ENCODE peak calls at places on chromosome 4, in four cellular contexts. G, Y, V and I are unnamed samples.

GRCh38 chr4:52862605-52863236 is 604 bp downstream of the RASL11B start:
- DNase-seq in G (no peak), Y (no peak), V (no peak), I (no peak)

GRCh38 chr4:122865421-122865820 is 38.8 kb downstream of the FGF2 start:
- DNase-seq in V (no peak), G (no peak), Y (no peak), I (no peak)

GRCh38 chr4:83618991-83619390 is 83.1 kb downstream of the GPAT3 start:
- DNase-seq in V (no peak), G (peak), Y (no peak), I (no peak)

GRCh38 chr4:26992657-26993361 is 132.2 kb downstream of the STIM2 start:
- DNase-seq in Y (no peak), G (no peak), V (no peak), I (no peak)

GRCh38 chr4:170089743-170090666 is at the start of gene AADAT:
- DNase-seq in Y (peak), V (no peak), G (no peak), I (no peak)

GRCh38 chr4:110472583-110473329 is 3.2 kb upstream of the ENPEP start:
- DNase-seq in V (no peak), Y (no peak), G (no peak), I (no peak)

GRCh38 chr4:142497606-142498005 is 348.5 kb downstream of the INPP4B start:
- DNase-seq in G (no peak), Y (no peak), V (no peak), I (no peak)

GRCh38 chr4:102431608-102431961 is 69.6 kb upstream of the NFKB1 start:
- DNase-seq in V (no peak), Y (no peak), G (no peak), I (no peak)

GRCh38 chr4:106868381-106869035 is 167.6 kb downstream of the DKK2 start:
- DNase-seq in V (no peak), G (no peak), Y (no peak), I (no peak)

GRCh38 chr4:70734168-70734954 is 12.6 kb downstream of the RUFY3 start:
- DNase-seq in G (no peak), V (no peak), Y (no peak), I (no peak)

GRCh38 chr4:113383111-113383785 is 333.8 kb downstream of the ANK2 start:
- DNase-seq in Y (no peak), G (no peak), V (no peak), I (no peak)

GRCh38 chr4:1209821-1210220 is 37.4 kb upstream of the SPON2 start:
- DNase-seq in Y (no peak), G (no peak), V (no peak), I (peak)

GRCh38 chr4:9979101-9979815 is 42.0 kb downstream of the SLC2A9 start:
- DNase-seq in Y (no peak), V (no peak), G (no peak), I (peak)

GRCh38 chr4:163679189-163679588 is 184.7 kb downstream of the TMA16 start:
- DNase-seq in Y (peak), G (no peak), V (no peak), I (no peak)

GRCh38 chr4:37685726-37686372 is 327 bp downstream of the RELL1 start:
- DNase-seq in G (no peak), V (peak), Y (peak), I (peak)

GRCh38 chr4:17544205-17544604 is 29.2 kb downstream of the CLRN2 start:
- DNase-seq in Y (no peak), V (no peak), G (no peak), I (no peak)

GRCh38 chr4:721261-722171 is 15.9 kb downstream of the PCGF3 start:
- DNase-seq in V (no peak), G (peak), Y (no peak), I (no peak)

GRCh38 chr4:81786063-81786763 is 314.5 kb upstream of the RASGEF1B start:
- DNase-seq in V (no peak), G (no peak), Y (no peak), I (no peak)

GRCh38 chr4:139175647-139176298 is 1.2 kb downstream of the ELF2 start:
- DNase-seq in G (no peak), V (no peak), Y (peak), I (no peak)

GRCh38 chr4:65645185-65645584 is 25.1 kb downstream of the EPHA5 start:
- DNase-seq in V (no peak), Y (no peak), G (no peak), I (no peak)

GRCh38 chr4:4554234-4554633 is 12.4 kb upstream of the STX18 start:
- DNase-seq in V (no peak), G (no peak), Y (no peak), I (no peak)

GRCh38 chr4:157014621-157015591 is 43.3 kb upstream of the PDGFC start:
- DNase-seq in Y (no peak), V (no peak), G (no peak), I (no peak)

GRCh38 chr4:108168213-108168671 is 490 bp downstream of the LEF1 start:
- DNase-seq in V (no peak), G (no peak), Y (no peak), I (no peak)

GRCh38 chr4:986949-987688 is at the start of gene IDUA:
- DNase-seq in G (no peak), Y (peak), V (peak), I (peak)

GRCh38 chr4:140755811-140756291 is 334 bp downstream of the TBC1D9 start:
- DNase-seq in Y (peak), V (no peak), G (no peak), I (no peak)

GRCh38 chr4:120723105-120723504 is 199.4 kb downstream of the PRDM5 start:
- DNase-seq in Y (no peak), V (no peak), G (no peak), I (no peak)
- H3K27ac ChIP-seq in Y (no peak), V (no peak), G (no peak), I (no peak)

GRCh38 chr4:8534601-8535000 is 45.6 kb upstream of the GPR78 start:
- DNase-seq in G (no peak), Y (no peak), V (no peak), I (no peak)
- H3K27ac ChIP-seq in G (peak), Y (no peak), V (no peak), I (no peak)

GRCh38 chr4:160546201-160546600 is 1443.3 kb downstream of the RAPGEF2 start:
- DNase-seq in V (no peak), Y (no peak), G (no peak), I (no peak)
- H3K27ac ChIP-seq in V (no peak), Y (no peak), G (no peak), I (no peak)

DNA sequence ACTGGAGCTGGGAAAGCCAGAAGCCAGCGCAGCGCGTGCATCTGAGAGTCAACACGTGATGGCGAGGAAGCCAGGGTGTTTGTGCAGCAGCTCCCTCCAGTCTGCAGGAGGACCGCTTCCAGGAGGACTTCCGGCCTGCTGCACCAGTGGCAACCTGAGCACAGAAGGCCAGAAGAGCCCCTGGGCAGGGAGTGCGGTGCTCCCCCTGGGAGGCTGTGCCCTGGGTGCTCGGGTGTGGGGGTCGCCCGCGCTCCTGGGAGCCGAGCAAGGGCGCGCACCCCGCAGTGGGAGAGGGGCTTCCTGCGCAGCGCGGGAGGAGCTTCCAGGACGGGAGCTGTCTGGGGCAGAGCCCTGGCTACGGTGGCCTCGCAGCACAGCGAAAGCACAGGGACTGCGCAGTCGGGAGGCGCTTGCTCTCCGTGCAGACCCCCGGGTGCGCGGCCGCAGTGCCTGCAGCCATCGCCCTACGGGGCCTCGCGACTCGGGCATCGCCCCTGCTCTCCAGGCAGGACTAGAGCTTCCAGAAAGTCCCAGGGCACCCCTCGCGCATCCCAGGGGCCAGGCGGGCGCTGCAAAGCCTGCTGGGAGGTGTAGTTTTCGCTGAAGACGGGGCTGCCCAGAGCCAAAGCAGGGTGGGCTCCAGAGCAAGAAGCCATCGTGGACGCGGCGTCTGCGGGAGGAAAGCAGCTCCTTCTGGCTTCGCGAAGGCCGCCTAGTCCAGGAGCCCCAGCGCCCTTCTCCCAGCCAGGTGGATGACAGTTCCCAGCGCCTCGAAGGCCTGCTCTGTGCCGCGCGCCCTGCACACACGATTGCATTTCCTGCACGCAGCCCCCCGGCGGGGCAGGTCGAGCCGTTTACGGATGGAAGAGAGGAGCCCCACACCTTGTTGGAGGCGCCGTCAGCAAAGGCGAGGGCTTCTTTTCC is 24.1 kb upstream of the WFS1 start:
- DNase-seq in Y (no peak), V (no peak), G (no peak), I (no peak)
- H3K27ac ChIP-seq in Y (no peak), V (no peak), G (no peak), I (no peak)

DNA sequence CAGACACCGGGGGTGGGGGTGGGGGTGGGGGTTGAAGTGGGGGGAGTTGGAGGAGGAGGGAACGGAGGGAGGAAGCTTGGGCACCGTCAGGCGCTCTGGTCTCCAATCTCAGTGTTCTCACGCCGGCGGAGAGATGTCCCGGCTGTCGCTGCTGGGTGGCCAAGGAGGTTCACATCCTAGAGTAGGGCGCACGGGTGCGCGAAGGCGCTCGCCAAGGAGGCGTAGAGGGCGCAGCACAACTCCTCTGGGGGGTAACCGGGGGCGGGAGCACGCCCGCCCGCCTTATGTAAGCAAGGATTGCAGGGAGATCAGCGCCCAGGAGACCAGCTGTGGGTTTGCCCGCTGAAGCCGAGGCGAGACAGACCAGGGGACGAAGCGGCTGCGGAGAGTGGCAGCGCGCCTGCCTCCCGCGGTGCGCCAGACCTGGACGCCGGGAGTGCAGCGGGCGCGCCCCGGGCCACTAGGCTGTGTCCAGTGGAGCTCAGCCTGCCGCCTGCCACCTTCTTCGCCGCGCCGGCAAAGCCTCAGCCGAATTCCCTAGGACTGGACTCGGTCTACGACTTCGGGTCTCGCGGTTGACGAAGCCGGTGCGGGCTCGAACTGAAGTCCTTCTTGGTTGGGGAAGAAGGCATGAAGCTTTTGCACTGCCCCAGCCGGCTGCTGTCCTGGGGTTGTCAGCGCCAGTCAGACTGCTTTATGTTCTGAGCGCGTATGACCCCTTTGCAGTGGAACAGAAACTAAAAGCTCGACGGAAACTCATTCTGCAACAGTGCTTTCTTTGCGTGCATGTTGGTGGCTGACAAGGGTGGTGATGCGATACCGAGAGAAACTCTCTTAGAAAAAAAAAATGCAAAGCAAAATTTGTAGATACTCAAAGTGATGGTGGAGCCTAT is 719 bp upstream of the UNC5C start:
- DNase-seq in V (no peak), G (no peak), Y (no peak), I (no peak)
- H3K27ac ChIP-seq in V (no peak), G (no peak), Y (peak), I (peak)

GRCh38 chr4:21413807-21414370 is 534.7 kb downstream of the KCNIP4 start:
- DNase-seq in Y (no peak), V (no peak), G (no peak), I (no peak)
- H3K27ac ChIP-seq in Y (no peak), V (no peak), G (no peak), I (no peak)

GRCh38 chr4:105191621-105192210 is 45.0 kb downstream of the TET2 start:
- DNase-seq in Y (no peak), V (no peak), G (no peak), I (no peak)
- H3K27ac ChIP-seq in Y (peak), V (no peak), G (peak), I (peak)

GRCh38 chr4:6802050-6802449 is 19.5 kb downstream of the KIAA0232 start:
- DNase-seq in Y (no peak), V (no peak), G (no peak), I (no peak)
- H3K27ac ChIP-seq in Y (no peak), V (no peak), G (no peak), I (no peak)

DNA sequence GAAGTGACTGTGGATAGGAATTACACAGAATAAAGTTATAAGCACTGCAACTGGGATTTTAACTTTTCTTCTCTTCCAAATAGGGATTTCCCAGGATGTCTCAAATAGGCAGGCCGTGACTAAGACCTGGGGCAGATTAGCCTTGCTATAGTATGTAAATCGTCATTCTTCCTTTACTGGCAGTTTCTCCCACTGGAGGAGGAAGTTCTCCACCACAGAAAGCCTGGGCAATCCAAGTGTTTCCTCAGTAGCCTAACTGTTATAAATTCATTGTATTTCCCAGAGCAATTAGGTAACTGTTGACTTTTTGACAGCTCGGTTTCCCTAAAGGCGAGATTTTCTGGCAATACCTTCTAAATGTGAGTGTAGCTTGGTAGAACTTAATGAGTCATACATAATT is at the start of gene TNIP3:
- DNase-seq in V (no peak), Y (no peak), G (peak), I (no peak)
- H3K27ac ChIP-seq in V (no peak), Y (no peak), G (peak), I (no peak)